ENCODE peak calls at places on chromosomes 7 and 10, in four cellular contexts. O is colonic mucosa, N is H1, F is osteocyte. W is an unnamed sample.

GRCh38 chr10:92811986-92812385 is 36.3 kb upstream of the EXOC6 start:
- DNase-seq in O (no peak), N (peak), F (no peak), W (no peak)

GRCh38 chr7:106064836-106065559 is 47.1 kb downstream of the SYPL1 start:
- DNase-seq in O (peak), N (no peak), F (peak), W (no peak)

GRCh38 chr7:102471791-102472125 is 7.0 kb downstream of the POLR2J start:
- DNase-seq in O (no peak), N (no peak), F (peak), W (peak)

GRCh38 chr7:95901006-95901405 is 128.7 kb downstream of the DYNC1I1 start:
- DNase-seq in O (no peak), N (no peak), F (no peak), W (no peak)

GRCh38 chr10:30197186-30197585 is 137.8 kb upstream of the JCAD start:
- DNase-seq in O (no peak), N (no peak), F (no peak), W (no peak)

GRCh38 chr10:44261296-44261695 is 123.6 kb downstream of the CXCL12 start:
- DNase-seq in O (no peak), N (no peak), F (no peak), W (no peak)

GRCh38 chr7:155584261-155584660 is 37.9 kb upstream of the CNPY1 start:
- DNase-seq in O (no peak), N (no peak), F (no peak), W (no peak)

GRCh38 chr7:116317907-116318306 is 107.6 kb downstream of the TES start:
- DNase-seq in O (no peak), N (no peak), F (no peak), W (no peak)

GRCh38 chr10:30557884-30558283 is 71.7 kb downstream of the LYZL2 start:
- DNase-seq in O (no peak), N (no peak), F (no peak), W (no peak)

GRCh38 chr7:138785587-138786437 is 12.0 kb upstream of the TMEM213 start:
- DNase-seq in O (no peak), N (no peak), F (no peak), W (no peak)

GRCh38 chr7:22278660-22279059 is 78.3 kb downstream of the RAPGEF5 start:
- DNase-seq in O (no peak), N (no peak), F (no peak), W (no peak)

GRCh38 chr7:102044984-102045673 is 227.7 kb downstream of the CUX1 start:
- DNase-seq in O (no peak), N (no peak), F (peak), W (peak)

GRCh38 chr7:76191783-76192240 is 9.9 kb upstream of the SRRM3 start:
- DNase-seq in O (peak), N (peak), F (no peak), W (no peak)

GRCh38 chr7:158374586-158374985 is 213.0 kb downstream of the PTPRN2 start:
- DNase-seq in O (no peak), N (no peak), F (no peak), W (no peak)

GRCh38 chr7:113179313-113179712 is 61.0 kb upstream of the SMIM30 start:
- DNase-seq in O (peak), N (no peak), F (no peak), W (no peak)

GRCh38 chr10:71799785-71800453 is 26.6 kb upstream of the VSIR start:
- DNase-seq in O (peak), N (no peak), F (no peak), W (no peak)

GRCh38 chr7:131244259-131244852 is 83.3 kb upstream of the MKLN1 start:
- DNase-seq in O (no peak), N (no peak), F (no peak), W (no peak)

GRCh38 chr7:26393855-26394254 is 102.2 kb downstream of the SNX10 start:
- DNase-seq in O (no peak), N (no peak), F (no peak), W (no peak)

GRCh38 chr10:124106241-124106905 is 13.0 kb upstream of the CHST15 start:
- DNase-seq in O (no peak), N (no peak), F (no peak), W (no peak)

GRCh38 chr7:105580022-105580740 is 1.1 kb downstream of the EFCAB10 start:
- DNase-seq in O (no peak), N (no peak), F (no peak), W (no peak)

GRCh38 chr10:118951218-118951617 is 78.3 kb upstream of the NANOS1 start:
- DNase-seq in O (no peak), N (no peak), F (peak), W (no peak)

GRCh38 chr7:70595741-70596574 is 536.0 kb upstream of the GALNT17 start:
- DNase-seq in O (peak), N (peak), F (no peak), W (no peak)

GRCh38 chr10:78914502-78915330 is 154.1 kb upstream of the ZMIZ1 start:
- DNase-seq in O (peak), N (no peak), F (no peak), W (no peak)

GRCh38 chr7:7439564-7439963 is 96.1 kb downstream of the COL28A1 start:
- DNase-seq in O (no peak), N (no peak), F (no peak), W (no peak)

GRCh38 chr7:84783161-84783803 is 403.6 kb downstream of the SEMA3D start:
- DNase-seq in O (no peak), N (no peak), F (no peak), W (no peak)

DNA sequence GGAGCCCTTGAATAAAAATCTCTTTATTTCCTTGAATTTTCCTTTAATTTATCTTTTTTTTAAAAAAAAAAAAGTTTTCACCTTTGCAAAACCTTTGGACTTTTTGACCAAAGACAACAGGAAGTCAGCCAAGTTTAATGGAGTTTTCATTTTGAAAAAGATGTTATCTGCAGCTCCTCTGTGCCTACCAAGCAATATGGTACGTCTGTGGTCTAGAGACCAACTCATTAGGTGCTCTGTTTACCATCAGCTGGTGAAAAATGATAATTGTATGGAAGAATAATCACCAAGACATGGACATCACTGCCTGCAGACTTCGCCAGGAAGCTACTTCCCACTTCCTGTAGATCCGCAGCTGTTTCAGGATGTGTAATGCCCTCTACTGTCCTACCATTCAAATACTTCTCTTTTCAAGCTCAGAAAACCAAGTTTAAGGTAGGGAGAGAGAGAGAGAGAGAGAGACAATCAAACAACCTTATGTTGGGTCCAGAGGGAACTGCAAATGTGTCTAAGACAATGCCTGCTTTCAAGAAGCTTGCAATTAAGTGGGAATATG is 18.7 kb downstream of the PLXNA4 start:
- DNase-seq in O (no peak), N (no peak), F (no peak), W (no peak)
- TF ChIP-seq CTCF in O (no peak), N (no peak), F (peak), W (no peak)

GRCh38 chr10:81843042-81843441 is 32.0 kb upstream of the NRG3 start:
- DNase-seq in O (no peak), N (no peak), F (no peak), W (no peak)
- TF ChIP-seq CTCF in O (no peak), N (no peak), F (no peak), W (peak)

DNA sequence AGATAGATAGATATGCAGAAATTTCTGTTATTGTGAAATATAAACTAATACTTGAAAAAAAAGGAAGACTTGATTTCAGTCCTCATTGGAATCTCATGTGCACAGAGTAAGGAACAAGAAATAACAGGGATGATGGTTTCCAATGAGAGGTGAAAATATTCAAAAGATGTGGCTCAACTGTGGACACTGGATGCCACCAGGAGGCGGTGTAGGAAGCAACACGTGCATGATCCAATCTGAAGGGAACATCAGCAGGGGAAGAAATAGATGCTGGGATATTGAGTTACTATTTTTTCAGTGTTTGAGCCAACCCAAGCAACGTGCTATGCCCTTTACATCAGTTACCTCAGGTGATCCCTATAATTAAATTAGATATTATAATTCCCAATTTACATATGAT is 710.8 kb upstream of the LRRTM3 start:
- DNase-seq in O (no peak), N (no peak), F (no peak), W (no peak)
- TF ChIP-seq CTCF in O (no peak), N (peak), F (no peak), W (peak)

DNA sequence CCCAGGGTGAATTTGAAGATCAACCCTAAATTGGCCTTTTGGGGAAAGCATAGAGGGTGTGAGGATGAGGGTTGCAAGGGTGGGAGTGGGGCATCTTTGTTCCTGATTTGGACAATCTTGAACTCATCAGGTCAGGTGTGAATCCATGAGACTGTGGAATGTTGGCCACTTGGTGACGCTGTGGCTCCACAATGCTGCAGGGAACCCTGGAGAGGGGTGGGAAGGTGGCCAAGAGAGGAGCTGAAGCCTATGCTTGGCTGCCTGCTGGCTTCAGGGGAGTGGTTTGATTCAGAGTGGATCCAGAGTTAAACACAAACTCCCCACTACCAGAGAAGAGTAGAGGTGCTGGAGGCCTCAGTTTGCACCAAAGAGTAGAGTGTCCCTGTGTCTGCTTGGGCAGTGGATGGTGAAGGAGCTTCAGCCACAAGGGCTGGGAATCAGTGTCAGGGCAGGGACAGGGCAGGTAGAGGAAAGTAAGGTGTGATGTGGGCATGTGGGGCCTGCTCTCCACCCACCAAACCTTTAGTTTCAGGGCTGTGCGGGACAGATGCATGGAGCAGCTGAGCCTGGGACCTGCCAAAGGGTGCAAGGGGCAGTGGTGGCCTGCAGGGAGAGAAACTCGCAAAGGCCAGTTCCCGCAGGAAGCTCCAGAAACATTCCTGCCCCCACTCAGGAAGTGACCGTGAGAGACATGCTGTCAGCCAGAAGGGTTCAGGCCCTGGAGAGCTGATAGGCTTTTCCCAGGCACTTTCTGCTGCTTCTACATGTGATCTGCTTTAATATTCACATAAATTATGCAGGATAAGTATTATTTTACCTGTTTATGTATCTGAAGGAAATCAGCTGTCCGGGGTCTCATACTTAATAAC is 81.0 kb upstream of the PRSS58 start:
- DNase-seq in O (no peak), N (peak), F (no peak), W (no peak)
- TF ChIP-seq CTCF in O (no peak), N (peak), F (peak), W (peak)

GRCh38 chr10:47013469-47014169 is 102.4 kb downstream of the PTPN20 start:
- DNase-seq in O (no peak), N (no peak), F (no peak), W (no peak)
- TF ChIP-seq CTCF in O (no peak), N (peak), F (no peak), W (no peak)

GRCh38 chr10:90148121-90148855 is 446.9 kb downstream of the KIF20B start:
- DNase-seq in O (no peak), N (no peak), F (no peak), W (no peak)
- TF ChIP-seq CTCF in O (no peak), N (no peak), F (peak), W (peak)

GRCh38 chr10:60846173-60846572 is 67.9 kb downstream of the CDK1 start:
- DNase-seq in O (no peak), N (no peak), F (no peak), W (no peak)
- TF ChIP-seq CTCF in O (no peak), N (no peak), F (peak), W (no peak)

W was measured in type B pancreatic cell.